ENCODE peak calls at places on chromosomes 4 and X, in ten cellular contexts. E, N, D, Z, V, L, W, T, H and Q are unnamed samples. For H3K36me3, the result is how much of the 10 kb centered on the place peaks cover.

GRCh38 chrX:79036152-79036551 is 91.0 kb downstream of the P2RY10 start:
- DNase-seq in H (no peak), E (no peak), Z (no peak), W (no peak), V (no peak), T (no peak), N (no peak), D (no peak), L (no peak), Q (no peak)

GRCh38 chr4:41874398-41874797 is 60.8 kb upstream of the TMEM33 start:
- DNase-seq in L (no peak), D (no peak), N (no peak), T (no peak), W (peak), Z (no peak), H (no peak), V (no peak), E (no peak), Q (no peak)

GRCh38 chr4:95193391-95194224 is 355.2 kb downstream of the UNC5C start:
- DNase-seq in H (no peak), L (no peak), E (no peak), N (no peak), T (no peak), D (no peak), Z (no peak), W (peak), V (no peak), Q (no peak)

GRCh38 chr4:145289403-145290076 is 109.2 kb upstream of the OTUD4 start:
- DNase-seq in W (no peak), T (no peak), V (no peak), L (peak), H (no peak), N (no peak), Z (no peak), D (no peak), E (no peak), Q (no peak)

GRCh38 chr4:178632415-178632814 is 1190.2 kb upstream of the AGA start:
- DNase-seq in W (no peak), D (no peak), E (no peak), N (no peak), T (no peak), Z (no peak), V (no peak), L (no peak), H (no peak), Q (no peak)

GRCh38 chr4:1583051-1583785 is 100.9 kb downstream of the FAM53A start:
- DNase-seq in L (no peak), V (no peak), W (peak), H (no peak), D (no peak), N (no peak), T (peak), E (no peak), Z (peak), Q (no peak)

GRCh38 chr4:114349543-114350175 is 248.9 kb upstream of the UGT8 start:
- DNase-seq in V (peak), N (no peak), W (no peak), Z (no peak), L (no peak), T (no peak), D (no peak), H (no peak), E (no peak), Q (no peak)

GRCh38 chr4:44722001-44722400 is 4.4 kb downstream of the GNPDA2 start:
- DNase-seq in N (no peak), D (no peak), L (no peak), Z (no peak), E (no peak), V (peak), T (no peak), H (no peak), W (no peak), Q (no peak)

GRCh38 chrX:40878821-40879571 is 143.7 kb upstream of the MED14 start:
- DNase-seq in E (no peak), Z (no peak), D (no peak), N (no peak), W (no peak), T (no peak), L (no peak), H (no peak), V (no peak), Q (no peak)

GRCh38 chr4:37522996-37523395 is 163.2 kb downstream of the RELL1 start:
- DNase-seq in D (no peak), E (no peak), N (no peak), Z (no peak), T (no peak), H (no peak), V (no peak), W (no peak), L (no peak), Q (no peak)

GRCh38 chr4:166143227-166143626 is 270.2 kb downstream of the TLL1 start:
- DNase-seq in W (no peak), N (no peak), T (no peak), E (no peak), L (peak), V (peak), H (no peak), Z (no peak), D (no peak), Q (no peak)

GRCh38 chrX:49958727-49959126 is 36.3 kb downstream of the CLCN5 start:
- DNase-seq in Z (no peak), E (no peak), W (no peak), T (no peak), V (no peak), L (no peak), N (no peak), D (no peak), H (no peak), Q (no peak)

GRCh38 chr4:36358173-36358572 is 76.8 kb downstream of the DTHD1 start:
- DNase-seq in V (peak), W (no peak), T (no peak), Z (no peak), D (no peak), H (no peak), N (no peak), L (no peak), E (no peak), Q (no peak)

GRCh38 chr4:2338754-2339457 is 77.0 kb upstream of the MXD4 start:
- DNase-seq in T (peak), Z (no peak), E (no peak), N (no peak), D (peak), L (no peak), W (no peak), H (no peak), V (no peak), Q (no peak)

GRCh38 chr4:118867311-118868067 is 21.2 kb upstream of the SYNPO2 start:
- DNase-seq in L (no peak), Z (no peak), E (no peak), T (no peak), D (no peak), H (no peak), W (no peak), V (no peak), N (no peak), Q (no peak)

GRCh38 chrX:42846741-42847140 is 68.8 kb upstream of the PPP1R2C start:
- DNase-seq in L (no peak), E (no peak), V (no peak), N (no peak), H (no peak), W (no peak), Z (no peak), D (no peak), T (no peak), Q (no peak)

GRCh38 chr4:48141048-48141447 is 7.0 kb upstream of the TXK start:
- DNase-seq in D (no peak), W (no peak), Z (no peak), L (no peak), V (peak), E (no peak), N (no peak), T (no peak), H (no peak), Q (no peak)

GRCh38 chr4:184473515-184474260 is 662 bp downstream of the IRF2 start:
- DNase-seq in D (no peak), Z (peak), L (peak), N (peak), V (peak), T (peak), E (peak), W (peak), H (peak), Q (peak)

GRCh38 chr4:36037127-36037526 is 207.2 kb downstream of the ARAP2 start:
- DNase-seq in Z (no peak), W (no peak), V (no peak), L (no peak), E (no peak), H (no peak), D (no peak), T (no peak), N (no peak), Q (no peak)

GRCh38 chr4:42501624-42502401 is 104.5 kb downstream of the SHISA3 start:
- DNase-seq in D (no peak), H (no peak), W (no peak), T (no peak), E (no peak), L (no peak), N (no peak), Z (no peak), V (no peak), Q (no peak)

GRCh38 chrX:2320580-2321327 is 180.0 kb downstream of the DHRSX start:
- DNase-seq in Z (peak), T (no peak), H (no peak), V (no peak), W (peak), D (no peak), E (no peak), L (no peak), N (no peak), Q (peak)

GRCh38 chr4:16126714-16127113 is 42.9 kb upstream of the PROM1 start:
- DNase-seq in E (no peak), W (no peak), D (no peak), T (no peak), L (no peak), H (no peak), V (no peak), Z (no peak), N (no peak), Q (no peak)

GRCh38 chr4:182189107-182189878 is 53.9 kb upstream of the TENM3 start:
- DNase-seq in T (no peak), N (no peak), Z (no peak), V (peak), L (peak), E (no peak), H (no peak), W (no peak), D (no peak), Q (peak)

GRCh38 chr4:113760852-113761681 is 471 bp downstream of the CAMK2D start:
- DNase-seq in L (peak), Z (peak), W (peak), D (peak), N (peak), H (peak), T (peak), V (peak), E (peak), Q (peak)

GRCh38 chr4:42627887-42628646 is 28.8 kb downstream of the ATP8A1 start:
- DNase-seq in H (peak), N (peak), V (no peak), D (peak), L (no peak), T (peak), Z (peak), W (peak), E (no peak), Q (peak)

GRCh38 chrX:11757397-11757728 is 674 bp upstream of the MSL3 start:
- DNase-seq in E (no peak), Z (no peak), V (no peak), N (no peak), L (no peak), W (no peak), D (no peak), H (no peak), T (no peak), Q (no peak)

GRCh38 chrX:47233333-47234113 is 714 bp downstream of the USP11 start:
- DNase-seq in D (peak), H (peak), Z (peak), L (peak), V (peak), T (peak), N (peak), W (peak), E (peak), Q (peak)

GRCh38 chr4:23837366-23837765 is 52.5 kb downstream of the PPARGC1A start:
- DNase-seq in L (no peak), E (no peak), D (no peak), T (no peak), Z (no peak), H (no peak), W (no peak), V (no peak), N (no peak), Q (no peak)

GRCh38 chrX:3516051-3516541 is 169.6 kb upstream of the MXRA5 start:
- DNase-seq in T (no peak), H (no peak), V (peak), W (no peak), L (peak), E (no peak), Z (no peak), N (no peak), D (no peak), Q (no peak)

GRCh38 chr4:143207555-143207954 is 22.8 kb downstream of the USP38 start:
- DNase-seq in D (no peak), V (peak), T (no peak), E (no peak), Z (no peak), W (no peak), N (no peak), H (no peak), L (peak), Q (no peak)

GRCh38 chr4:113442821-113443220 is 318.7 kb downstream of the CAMK2D start:
- DNase-seq in E (no peak), L (no peak), V (no peak), T (no peak), D (no peak), W (no peak), N (no peak), H (no peak), Z (no peak), Q (no peak)

GRCh38 chr4:147846318-147847135 is 114.6 kb downstream of the ARHGAP10 start:
- DNase-seq in T (no peak), Z (no peak), H (no peak), L (no peak), V (no peak), D (no peak), E (no peak), W (no peak), N (no peak), Q (no peak)

GRCh38 chr4:53855886-53856260 is 208.5 kb downstream of the CHIC2 start:
- DNase-seq in W (no peak), E (no peak), Z (no peak), T (no peak), N (no peak), L (peak), D (no peak), V (peak), H (no peak), Q (no peak)

GRCh38 chr4:122152699-122153328 is 683 bp downstream of the BLTP1 start:
- DNase-seq in Z (peak), N (peak), E (peak), V (peak), H (peak), L (peak), D (peak), T (peak), W (peak), Q (peak)

GRCh38 chr4:72067051-72067450 is 35.3 kb downstream of the NPFFR2 start:
- DNase-seq in D (no peak), T (no peak), N (no peak), L (no peak), V (no peak), E (no peak), Z (peak), W (no peak), H (no peak), Q (no peak)

GRCh38 chr4:169314906-169315305 is 44.1 kb upstream of the SH3RF1 start:
- DNase-seq in D (no peak), W (no peak), E (no peak), Z (peak), T (peak), H (no peak), V (peak), L (peak), N (peak), Q (peak)

GRCh38 chr4:71860643-71861042 is 76.8 kb upstream of the GC start:
- DNase-seq in H (no peak), L (no peak), D (no peak), N (no peak), V (peak), E (no peak), W (no peak), Z (no peak), T (no peak), Q (no peak)

GRCh38 chrX:134717698-134718328 is 59.5 kb upstream of the PLAC1 start:
- DNase-seq in T (no peak), Z (no peak), L (no peak), N (no peak), W (no peak), D (no peak), E (no peak), H (no peak), V (peak), Q (no peak)

GRCh38 chr4:116588783-116589182 is 496.6 kb downstream of the TRAM1L1 start:
- DNase-seq in L (no peak), W (no peak), T (no peak), E (no peak), Z (no peak), N (no peak), H (no peak), V (no peak), D (no peak), Q (no peak)

DNA sequence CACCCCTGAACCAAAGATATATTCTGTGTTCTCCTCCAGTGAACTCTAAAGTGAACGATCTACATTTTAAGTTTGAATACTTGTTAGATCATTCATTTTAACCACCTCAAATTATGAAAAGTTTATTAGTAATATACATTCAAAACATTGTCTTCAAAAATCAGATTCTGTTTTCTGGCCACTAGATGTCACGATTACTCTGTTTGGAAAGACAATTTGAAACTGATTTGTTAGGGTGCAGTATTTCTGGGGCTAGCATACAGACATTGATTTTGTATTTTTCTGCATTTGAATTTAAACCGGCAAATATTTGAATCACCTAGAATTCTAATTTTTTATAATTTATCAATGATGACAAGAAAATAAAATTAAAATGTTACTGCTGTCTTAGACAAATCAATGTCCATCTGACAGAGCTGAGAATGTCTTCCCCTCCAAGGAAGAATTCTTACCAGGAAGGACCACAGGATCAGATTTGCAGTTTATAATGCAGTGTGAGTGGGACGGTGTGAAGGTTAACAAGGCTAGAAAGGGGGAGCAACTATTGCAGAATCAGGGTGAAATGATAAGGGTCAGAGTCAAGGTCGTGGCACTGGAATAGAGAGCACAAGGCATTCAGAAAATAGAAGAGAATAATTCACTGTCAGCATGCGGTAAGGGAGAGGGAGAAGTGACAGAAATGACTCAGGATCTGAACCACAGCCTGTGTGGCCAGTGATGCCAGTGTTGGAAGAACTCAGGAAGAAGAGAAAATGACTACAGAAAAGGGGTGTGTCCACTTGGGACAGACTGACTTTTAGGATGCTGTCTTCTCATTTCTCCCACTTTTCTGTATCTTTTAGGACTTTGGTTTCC is 91.6 kb downstream of the ANXA10 start:
- DNase-seq in E (no peak), D (no peak), N (no peak), Z (no peak), V (peak), L (no peak), W (no peak), T (no peak), H (no peak), Q (no peak)
- H3K36me3 ChIP-seq in E (under half), D (under half), N (under half), Z (under half), V (under half), L (under half), W (under half), T (under half), H (under half), Q (under half)

DNA sequence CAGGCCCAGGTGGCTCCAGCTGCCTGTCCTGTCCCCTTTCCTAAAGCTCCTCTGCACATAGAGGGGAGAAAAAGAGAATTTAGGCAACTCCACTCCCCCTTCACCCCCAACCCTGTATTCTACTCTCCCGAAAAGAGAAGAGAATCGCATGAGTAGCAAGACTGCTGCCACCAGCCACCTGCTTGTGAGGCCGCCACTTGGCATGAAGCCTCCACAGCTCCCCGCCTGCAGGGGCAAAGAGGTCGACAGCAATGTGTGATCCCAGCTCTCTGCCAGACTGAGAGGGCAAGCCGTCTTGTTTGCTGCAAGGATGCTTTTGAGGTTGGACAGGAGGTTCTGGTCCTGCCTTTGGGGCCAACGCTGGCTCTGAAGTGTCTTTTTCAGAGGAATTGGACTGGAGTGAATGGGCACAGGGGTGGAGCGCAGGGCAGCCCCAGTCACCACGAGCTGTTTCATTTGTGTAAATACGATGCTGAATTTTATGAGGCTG is 77.1 kb downstream of the STARD8 start:
- DNase-seq in H (no peak), V (no peak), W (peak), N (no peak), T (no peak), L (no peak), E (no peak), Z (no peak), D (no peak), Q (no peak)
- H3K27ac ChIP-seq in H (no peak), V (no peak), W (no peak), N (no peak), T (no peak), L (no peak), E (no peak), Z (no peak), D (no peak), Q (no peak)

GRCh38 chr4:76996445-76996844 is 46.9 kb downstream of the SEPTIN11 start:
- DNase-seq in Z (no peak), H (no peak), D (no peak), E (no peak), T (no peak), V (no peak), N (no peak), L (no peak), W (no peak), Q (no peak)
- H3K36me3 ChIP-seq in Z (under half), H (under half), D (under half), E (under half), T (under half), V (under half), N (under half), L (under half), W (under half), Q (under half)

DNA sequence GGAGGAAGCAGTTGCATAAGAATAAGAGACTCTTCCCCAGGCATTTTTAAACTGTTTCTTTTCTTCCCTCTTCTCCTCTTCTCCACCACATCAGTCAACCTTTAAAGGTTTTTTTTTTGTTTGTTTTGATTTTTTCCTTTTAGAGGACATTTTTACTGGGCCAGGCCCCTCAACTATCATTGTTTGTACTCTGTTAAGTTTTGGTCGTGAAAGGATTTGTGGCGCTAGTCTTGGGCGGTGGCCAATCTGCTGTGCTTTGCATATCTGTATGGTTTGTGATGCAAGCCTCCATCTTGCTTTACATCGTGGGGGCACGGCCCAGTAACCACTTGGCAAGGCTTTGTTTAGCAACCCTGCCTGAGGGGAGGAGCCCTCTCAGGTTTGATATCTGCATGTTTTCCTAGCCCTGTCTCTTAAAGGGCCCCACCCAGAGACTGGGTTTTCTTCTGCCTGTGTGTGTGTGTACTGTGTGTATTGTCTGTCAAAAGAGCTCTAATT is 101.9 kb upstream of the SLITRK2 start:
- DNase-seq in H (no peak), T (no peak), D (no peak), W (no peak), V (no peak), Z (no peak), L (no peak), N (no peak), E (no peak), Q (no peak)
- H3K27ac ChIP-seq in H (no peak), T (no peak), D (no peak), W (no peak), V (no peak), Z (no peak), L (no peak), N (no peak), E (no peak), Q (no peak)